ENCODE peak calls at places on chromosomes 12 and 14, in five cellular contexts. Q is A549, M is HepG2, J is H1, H is K562. L is an unnamed sample. For H3K4me1, the result is how much of the 10 kb centered on the place peaks cover.

GRCh38 chr14:100609331-100609870 is 22.2 kb upstream of the BEGAIN start:
- DNase-seq in Q (no peak), M (no peak), J (no peak), H (no peak), L (no peak)

GRCh38 chr14:32102152-32102787 is 25.2 kb downstream of the ARHGAP5 start:
- DNase-seq in Q (no peak), M (no peak), J (no peak), H (no peak), L (no peak)

GRCh38 chr12:50825372-50825838 is 17.3 kb upstream of the TMPRSS12 start:
- DNase-seq in Q (peak), M (peak), J (no peak), H (peak), L (peak)

GRCh38 chr12:131157739-131158138 is 204.0 kb downstream of the ADGRD1 start:
- DNase-seq in Q (no peak), M (no peak), J (no peak), H (no peak), L (no peak)

GRCh38 chr12:6914246-6914947 is at the start of gene ENO2:
- DNase-seq in Q (peak), M (peak), J (no peak), H (peak), L (peak)

GRCh38 chr14:84961637-84962036 is 568.3 kb upstream of the FLRT2 start:
- DNase-seq in Q (no peak), M (no peak), J (no peak), H (no peak), L (no peak)

GRCh38 chr14:31449971-31450610 is 7.2 kb downstream of the DTD2 start:
- DNase-seq in Q (peak), M (peak), J (no peak), H (peak), L (peak)

GRCh38 chr12:108800591-108800990 is 56.8 kb downstream of the SSH1 start:
- DNase-seq in Q (no peak), M (no peak), J (no peak), H (no peak), L (no peak)

GRCh38 chr14:75234173-75234855 is 44.3 kb upstream of the FOS start:
- DNase-seq in Q (peak), M (peak), J (no peak), H (peak), L (peak)

GRCh38 chr12:12087693-12088034 is 16.9 kb downstream of the BCL2L14 start:
- DNase-seq in Q (no peak), M (no peak), J (no peak), H (no peak), L (no peak)

GRCh38 chr14:64038857-64039542 is 186.2 kb downstream of the SYNE2 start:
- DNase-seq in Q (no peak), M (no peak), J (no peak), H (no peak), L (no peak)

GRCh38 chr14:84375235-84375634 is 1154.7 kb upstream of the FLRT2 start:
- DNase-seq in Q (no peak), M (no peak), J (no peak), H (no peak), L (peak)

GRCh38 chr12:12108441-12109058 is 37.8 kb downstream of the BCL2L14 start:
- DNase-seq in Q (no peak), M (no peak), J (no peak), H (no peak), L (no peak)

GRCh38 chr14:101235042-101235871 is 326.0 kb upstream of the DIO3 start:
- DNase-seq in Q (peak), M (peak), J (no peak), H (peak), L (peak)

GRCh38 chr14:80059041-80059440 is 152.3 kb downstream of the DIO2 start:
- DNase-seq in Q (no peak), M (no peak), J (no peak), H (no peak), L (no peak)

GRCh38 chr12:28409892-28410291 is 219.6 kb downstream of the CCDC91 start:
- DNase-seq in Q (no peak), M (no peak), J (no peak), H (no peak), L (no peak)

GRCh38 chr12:4153343-4153892 is 120.1 kb upstream of the CCND2 start:
- DNase-seq in Q (no peak), M (no peak), J (no peak), H (peak), L (no peak)

GRCh38 chr14:33229269-33229924 is 290.7 kb downstream of the NPAS3 start:
- DNase-seq in Q (no peak), M (no peak), J (no peak), H (no peak), L (no peak)

GRCh38 chr14:34104750-34105397 is 154.0 kb upstream of the EGLN3 start:
- DNase-seq in Q (no peak), M (no peak), J (no peak), H (no peak), L (no peak)

GRCh38 chr12:123991402-123991951 is 18.5 kb downstream of the ZNF664 start:
- DNase-seq in Q (no peak), M (no peak), J (no peak), H (no peak), L (no peak)

GRCh38 chr14:77076118-77076631 is 21.9 kb upstream of the CIPC start:
- DNase-seq in Q (no peak), M (peak), J (no peak), H (no peak), L (peak)

GRCh38 chr14:70697681-70698080 is 56.0 kb downstream of the TTC9 start:
- DNase-seq in Q (peak), M (no peak), J (no peak), H (no peak), L (no peak)

GRCh38 chr14:106605548-106606448 is 1079.4 kb downstream of the TMEM121 start:
- DNase-seq in Q (peak), M (peak), J (no peak), H (peak), L (no peak)

GRCh38 chr12:44812062-44812461 is 64.1 kb downstream of the NELL2 start:
- DNase-seq in Q (peak), M (no peak), J (no peak), H (no peak), L (no peak)

GRCh38 chr12:110223777-110224378 is 57.2 kb upstream of the ATP2A2 start:
- DNase-seq in Q (peak), M (no peak), J (no peak), H (no peak), L (no peak)

GRCh38 chr12:92108651-92109050 is 37.0 kb downstream of the BTG1 start:
- DNase-seq in Q (peak), M (no peak), J (no peak), H (peak), L (no peak)

DNA sequence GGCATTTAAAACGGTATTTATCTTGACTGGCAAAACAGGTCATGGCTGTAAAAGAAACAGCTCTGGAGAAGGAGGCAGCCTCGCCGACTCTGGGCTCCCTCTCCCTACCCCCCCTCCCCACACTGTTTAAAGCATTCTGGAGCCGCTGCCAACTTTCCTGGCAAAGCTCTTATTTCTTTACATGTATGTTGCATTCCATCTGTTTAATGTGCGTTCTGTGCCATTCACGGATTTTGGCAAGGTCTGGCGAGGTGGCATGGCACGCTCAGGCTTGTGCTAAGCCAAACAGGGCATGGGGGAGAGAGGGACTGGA is 41.2 kb upstream of the MED13L start:
- DNase-seq in Q (no peak), M (no peak), J (no peak), H (no peak), L (no peak)
- H3K27ac ChIP-seq in Q (no peak), M (no peak), J (no peak), H (no peak), L (no peak)

DNA sequence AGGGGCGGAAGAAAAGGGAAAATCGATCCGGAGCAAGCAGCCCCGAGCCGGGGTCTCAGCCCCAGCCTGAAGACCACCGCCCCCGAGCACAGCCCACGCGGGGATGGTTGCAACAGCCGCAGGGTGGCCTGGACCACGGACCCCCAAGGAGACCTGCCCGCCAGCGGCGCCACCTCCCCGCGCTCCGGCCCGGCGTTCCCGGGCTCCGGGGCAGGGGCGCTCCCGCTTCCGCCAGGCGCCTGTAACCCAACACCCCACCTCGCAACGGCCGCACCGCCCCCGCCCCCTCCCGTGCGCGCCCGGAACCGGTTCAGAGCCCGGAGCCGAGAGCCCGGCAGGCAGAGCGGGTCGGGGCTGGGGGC is 571 bp downstream of the ACTN1 start:
- DNase-seq in Q (no peak), M (no peak), J (no peak), H (peak), L (peak)
- TF ChIP-seq JUN in Q (no peak), M (no peak), J (no peak), H (no peak), L (no peak)

GRCh38 chr12:101854747-101855146 is 22.6 kb upstream of the DRAM1 start:
- DNase-seq in Q (no peak), M (no peak), J (no peak), H (no peak), L (no peak)

GRCh38 chr12:101852998-101853397 is 22.2 kb upstream of the GNPTAB start:
- DNase-seq in Q (no peak), M (no peak), J (no peak), H (no peak), L (no peak)

GRCh38 chr12:101857043-101857558 is 20.3 kb upstream of the DRAM1 start:
- DNase-seq in Q (peak), M (no peak), J (no peak), H (no peak), L (peak)

GRCh38 chr12:101855364-101855884 is 22.0 kb upstream of the DRAM1 start:
- DNase-seq in Q (no peak), M (peak), J (no peak), H (peak), L (peak)

GRCh38 chr12:101856030-101856429 is 21.4 kb upstream of the DRAM1 start:
- DNase-seq in Q (no peak), M (no peak), J (no peak), H (no peak), L (no peak)
- H3K4me1 ChIP-seq in Q (under half), M (under half), J (under half), H (under half), L (under half)

GRCh38 chr14:51848120-51848519 is 12.3 kb upstream of the GNG2 start:
- DNase-seq in Q (no peak), M (no peak), J (no peak), H (no peak), L (no peak)

GRCh38 chr14:51846631-51847488 is 13.6 kb upstream of the GNG2 start:
- DNase-seq in Q (no peak), M (no peak), J (peak), H (no peak), L (peak)

GRCh38 chr14:51849095-51849494 is 11.3 kb upstream of the GNG2 start:
- DNase-seq in Q (no peak), M (no peak), J (no peak), H (no peak), L (no peak)

GRCh38 chr14:51845811-51846210 is 14.6 kb upstream of the GNG2 start:
- DNase-seq in Q (no peak), M (no peak), J (no peak), H (no peak), L (no peak)

DNA sequence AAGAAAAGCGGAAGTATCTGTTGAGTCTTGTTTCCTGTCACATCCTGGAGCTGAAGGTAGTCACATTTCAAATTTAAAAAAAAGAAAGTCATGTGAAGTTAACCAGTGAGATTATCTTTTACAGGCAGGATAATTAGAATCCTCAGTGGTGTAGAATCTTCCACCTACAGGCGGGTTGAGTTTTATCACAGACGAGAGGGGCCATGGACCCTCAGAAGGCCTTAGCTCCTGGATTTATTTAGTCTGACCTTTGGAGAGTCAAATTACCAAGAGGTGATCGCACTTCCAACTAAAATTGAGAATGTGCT is 13.0 kb upstream of the GNG2 start:
- DNase-seq in Q (no peak), M (no peak), J (no peak), H (no peak), L (no peak)
- H3K27ac ChIP-seq in Q (no peak), M (no peak), J (peak), H (no peak), L (no peak)

GRCh38 chr12:111469406-111469805 is 63.7 kb downstream of the SH2B3 start:
- DNase-seq in Q (no peak), M (no peak), J (no peak), H (no peak), L (no peak)

GRCh38 chr12:111467092-111467861 is 61.6 kb downstream of the SH2B3 start:
- DNase-seq in Q (peak), M (peak), J (no peak), H (no peak), L (peak)

GRCh38 chr12:111462134-111462821 is 56.6 kb downstream of the SH2B3 start:
- DNase-seq in Q (no peak), M (no peak), J (no peak), H (no peak), L (no peak)

GRCh38 chr12:111467862-111468245 is 62.1 kb downstream of the SH2B3 start:
- DNase-seq in Q (no peak), M (no peak), J (no peak), H (no peak), L (peak)
- TF ChIP-seq JUN in Q (no peak), M (no peak), J (no peak), H (no peak), L (no peak)

GRCh38 chr14:88667555-88668273 is 104.9 kb downstream of the ZC3H14 start:
- DNase-seq in Q (peak), M (peak), J (no peak), H (peak), L (peak)
- H3K4me1 ChIP-seq in Q (under half), M (under half), J (under half), H (under half), L (under half)

DNA sequence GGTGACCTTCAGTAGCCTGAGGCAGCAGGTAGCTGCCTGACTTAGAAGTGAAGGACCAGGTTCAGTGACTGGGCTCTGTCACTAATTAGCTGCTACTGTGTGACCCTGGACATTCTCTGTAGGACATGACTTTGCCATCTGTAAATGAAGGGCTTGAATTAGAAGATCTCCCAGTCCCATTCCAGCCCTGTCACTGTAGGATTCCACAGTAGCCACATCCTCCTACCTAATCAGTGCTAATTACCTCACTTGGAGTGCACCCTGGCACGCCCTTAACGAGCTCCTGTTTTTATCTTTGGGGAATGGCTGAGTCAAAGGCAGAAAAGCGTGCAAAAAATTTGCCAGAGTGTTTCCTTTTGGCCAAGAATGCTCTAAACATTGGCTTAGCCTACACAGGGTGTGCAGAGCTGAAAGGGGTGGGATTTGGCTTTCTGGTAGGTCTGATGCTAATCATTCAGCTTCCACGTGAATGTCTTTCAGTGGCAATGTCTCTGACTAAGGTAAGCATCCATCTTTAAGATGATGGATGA is 6.8 kb downstream of the NTF3 start:
- DNase-seq in Q (no peak), M (no peak), J (no peak), H (no peak), L (no peak)
- H3K27ac ChIP-seq in Q (no peak), M (no peak), J (no peak), H (no peak), L (no peak)

DNA sequence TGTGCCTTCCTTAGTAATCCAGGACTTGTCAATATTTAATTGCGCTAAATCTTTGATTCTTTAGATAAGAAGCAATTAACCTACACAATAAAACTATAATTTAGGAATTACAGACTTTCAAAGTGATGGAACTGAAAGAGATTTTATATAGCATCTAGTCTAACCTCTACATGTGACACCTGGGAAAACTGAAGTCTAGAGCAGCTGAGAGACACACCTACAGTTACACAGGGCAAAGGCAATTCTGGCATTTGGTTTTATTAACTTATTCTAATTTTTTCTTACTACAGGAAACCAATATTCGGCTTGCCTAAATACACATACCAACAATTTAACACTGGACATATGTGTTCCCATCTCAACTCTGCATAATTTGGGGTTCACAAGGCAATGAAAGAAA is 196.5 kb downstream of the STXBP6 start:
- DNase-seq in Q (no peak), M (no peak), J (no peak), H (no peak), L (no peak)
- TF ChIP-seq JUN in Q (no peak), M (no peak), J (no peak), H (no peak), L (no peak)

GRCh38 chr14:89332031-89332430 is 85.0 kb downstream of the FOXN3 start:
- DNase-seq in Q (no peak), M (no peak), J (no peak), H (no peak), L (no peak)

GRCh38 chr14:89327771-89328212 is 89.2 kb downstream of the FOXN3 start:
- DNase-seq in Q (no peak), M (no peak), J (no peak), H (no peak), L (no peak)

GRCh38 chr14:89331398-89331797 is 85.6 kb downstream of the FOXN3 start:
- DNase-seq in Q (no peak), M (no peak), J (no peak), H (no peak), L (no peak)

GRCh38 chr14:89325959-89326358 is 91.1 kb downstream of the FOXN3 start:
- DNase-seq in Q (no peak), M (peak), J (no peak), H (no peak), L (no peak)

GRCh38 chr14:89330236-89331002 is 86.6 kb downstream of the FOXN3 start:
- DNase-seq in Q (no peak), M (no peak), J (no peak), H (no peak), L (no peak)
- H3K4me1 ChIP-seq in Q (under half), M (half or more), J (under half), H (under half), L (under half)

GRCh38 chr12:52147367-52147972 is 44.3 kb downstream of the KRT80 start:
- DNase-seq in Q (peak), M (peak), J (no peak), H (peak), L (peak)
- H3K27ac ChIP-seq in Q (peak), M (no peak), J (peak), H (no peak), L (peak)